ENCODE peak calls at places on chromosomes 7 and 10, in four cellular contexts. X, Z, C and L are unnamed samples.

GRCh38 chr7:95577137-95577536 is 19.2 kb downstream of the PDK4 start:
- DNase-seq in X (no peak), C (no peak), Z (no peak), L (no peak)

GRCh38 chr7:7100432-7100849 is 81.9 kb upstream of the C1GALT1 start:
- DNase-seq in C (no peak), X (no peak), Z (peak; percentile 41), L (peak; percentile 96)

GRCh38 chr7:105861252-105861651 is 15.1 kb downstream of the ATXN7L1 start:
- DNase-seq in Z (no peak), C (no peak), X (no peak), L (no peak)

GRCh38 chr10:78685466-78686163 is 383.2 kb upstream of the ZMIZ1 start:
- DNase-seq in C (no peak), Z (no peak), X (no peak), L (no peak)

GRCh38 chr10:122822973-122823690 is 22.5 kb downstream of the CUZD1 start:
- DNase-seq in X (no peak), Z (no peak), C (no peak), L (no peak)

GRCh38 chr10:119412244-119412750 is 130.2 kb downstream of the RGS10 start:
- DNase-seq in Z (no peak), C (peak; percentile 67), X (no peak), L (no peak)

GRCh38 chr7:80450621-80451308 is 61.1 kb downstream of the GNAT3 start:
- DNase-seq in X (no peak), C (no peak), Z (no peak), L (no peak)

GRCh38 chr7:79787101-79787500 is 333.6 kb upstream of the MAGI2 start:
- DNase-seq in X (no peak), C (no peak), Z (no peak), L (no peak)

GRCh38 chr10:2885956-2886296 is 181.4 kb upstream of the PFKP start:
- DNase-seq in C (no peak), X (no peak), Z (no peak), L (no peak)

GRCh38 chr7:21767300-21767900 is 178.3 kb downstream of the CDCA7L start:
- DNase-seq in C (peak; percentile 62), Z (peak; percentile 68), X (peak; percentile 75), L (peak; percentile 66)

GRCh38 chr10:44662002-44662401 is 249.1 kb upstream of the TMEM72 start:
- DNase-seq in C (no peak), Z (no peak), X (no peak), L (no peak)

GRCh38 chr7:29237483-29237882 is 42.9 kb downstream of the CHN2 start:
- DNase-seq in C (no peak), Z (no peak), X (no peak), L (no peak)

GRCh38 chr10:97500297-97500575 is 1.5 kb downstream of the UBTD1 start:
- DNase-seq in C (no peak), Z (no peak), X (no peak), L (no peak)
- H3K27ac ChIP-seq in C (peak overlapping the region; percentile 98), Z (no peak overlapping the region), X (peak overlapping the region; percentile 72), L (no peak overlapping the region)

GRCh38 chr10:31707578-31708411 is 220.8 kb downstream of the ARHGAP12 start:
- DNase-seq in C (peak; percentile 42), X (no peak), Z (peak; percentile 51), L (no peak)

GRCh38 chr10:31709501-31709900 is 219.1 kb downstream of the ARHGAP12 start:
- DNase-seq in Z (no peak), C (no peak), X (no peak), L (no peak)

GRCh38 chr10:31706921-31707571 is 221.6 kb downstream of the ARHGAP12 start:
- DNase-seq in Z (peak; percentile 29), X (no peak), C (peak; percentile 46), L (no peak)

GRCh38 chr10:31709028-31709427 is 219.6 kb downstream of the ARHGAP12 start:
- DNase-seq in C (no peak), X (peak; percentile 4), Z (no peak), L (no peak)

GRCh38 chr10:31708513-31708912 is 220.1 kb downstream of the ARHGAP12 start:
- DNase-seq in Z (no peak), C (no peak), X (no peak), L (no peak)
- H3K27ac ChIP-seq in Z (peak overlapping the region; percentile 86), C (peak overlapping the region; percentile 72), X (no peak overlapping the region), L (no peak overlapping the region)

DNA sequence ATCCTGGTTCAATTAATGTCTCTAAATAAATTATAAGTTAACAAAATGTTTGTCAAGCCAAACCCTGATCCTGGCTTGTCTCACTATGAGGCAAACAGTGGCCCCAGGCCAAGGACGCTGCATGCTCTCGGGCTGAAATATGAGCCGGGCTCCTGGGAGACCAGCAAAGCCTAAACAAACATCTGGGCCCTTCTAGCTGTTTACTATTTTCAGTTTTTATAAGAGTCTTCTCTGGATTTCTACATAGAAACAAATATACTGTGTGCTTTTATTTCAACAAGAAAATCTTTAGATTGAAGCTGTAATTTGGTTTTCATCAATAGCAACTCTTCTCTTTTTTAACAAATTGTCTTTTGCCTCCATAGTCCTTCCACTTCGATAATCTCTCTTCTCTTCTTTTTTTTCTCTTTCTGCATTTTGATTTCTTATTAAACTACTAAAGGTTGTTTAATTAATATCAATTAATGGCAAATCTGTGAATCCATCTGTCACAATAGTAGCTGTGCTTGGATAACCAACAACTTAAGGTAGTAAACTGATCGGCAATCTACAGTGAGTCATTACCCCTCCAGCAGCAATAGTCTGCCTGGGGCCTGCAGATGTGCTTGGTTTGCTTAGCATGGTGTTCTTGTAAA is 83.3 kb upstream of the DNAJC1 start:
- DNase-seq in C (peak; percentile 58), Z (no peak), X (peak; percentile 13), L (peak; percentile 20)
- H3K27ac ChIP-seq in C (no peak overlapping the region), Z (no peak overlapping the region), X (no peak overlapping the region), L (no peak overlapping the region)

GRCh38 chr10:5618829-5619228 is 47.6 kb downstream of the ASB13 start:
- DNase-seq in C (no peak), X (no peak), Z (no peak), L (no peak)

GRCh38 chr10:5616871-5617270 is 49.5 kb downstream of the ASB13 start:
- DNase-seq in X (no peak), C (no peak), Z (no peak), L (no peak)

GRCh38 chr10:5617521-5617920 is 48.9 kb downstream of the ASB13 start:
- DNase-seq in X (no peak), Z (no peak), C (no peak), L (no peak)

GRCh38 chr10:5619366-5620211 is 46.8 kb downstream of the ASB13 start:
- DNase-seq in Z (no peak), C (no peak), X (no peak), L (no peak)

DNA sequence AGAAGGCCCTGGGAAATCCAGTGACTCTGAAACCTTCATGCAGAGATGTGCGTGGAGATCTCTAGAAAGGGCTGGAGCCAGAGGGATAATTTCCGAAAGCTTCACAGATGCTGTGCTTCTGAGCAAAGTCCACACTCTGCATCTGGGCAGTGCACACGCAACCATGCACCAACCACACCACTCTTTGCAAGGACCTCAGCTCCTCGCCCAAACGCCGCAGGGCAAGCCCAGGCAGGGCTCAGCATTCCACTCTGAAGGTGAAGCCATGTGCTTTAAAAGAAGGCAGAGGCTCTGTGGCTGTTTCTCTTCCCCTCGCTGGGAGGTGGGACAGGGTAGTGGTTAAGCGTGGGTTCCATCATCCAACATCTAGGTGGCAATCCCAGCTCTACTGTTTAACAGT is 48.4 kb downstream of the ASB13 start:
- DNase-seq in C (no peak), X (no peak), Z (no peak), L (no peak)
- H3K27ac ChIP-seq in C (no peak overlapping the region), X (no peak overlapping the region), Z (no peak overlapping the region), L (peak overlapping the region; percentile 63)

GRCh38 chr7:122833888-122834570 is 52.2 kb downstream of the CADPS2 start:
- DNase-seq in C (no peak), Z (no peak), X (no peak), L (no peak)
- H3K27ac ChIP-seq in C (no peak overlapping the region), Z (no peak overlapping the region), X (no peak overlapping the region), L (no peak overlapping the region)